ENCODE peak calls at places on chromosomes 5 and 9, in ten cellular contexts. One of them, this sample, is unnamed.

GRCh38 chr9:38066907-38067610 is 2.0 kb downstream of the SHB start:
- DNase-seq in stimulated activated CD4-positive, alpha-beta T cell treated with anti-CD3 and anti-CD28 coated beads, Interleukin-12 subunit alpha, Interleukin-12 subunit beta, amount 100 ng/mL, for 4 hours: peak
- DNase-seq in 8988T: no peak
- DNase-seq in DMS79: no peak
- DNase-seq in kidney glomerular epithelial cell: no peak
- DNase-seq in neuronal stem cell: no peak
- DNase-seq in activated CD8-positive, alpha-beta memory T cell treated with anti-CD3 and anti-CD28 coated beads for 4 hours: no peak
- DNase-seq in left kidney: peak
- DNase-seq in GM19239: no peak
- DNase-seq in naive thymus-derived CD8-positive, alpha-beta T cell: no peak
- DNase-seq in this sample: no peak

GRCh38 chr5:72079288-72079687 is 28.0 kb upstream of the MAP1B start:
- DNase-seq in DMS79: no peak
- DNase-seq in 8988T: no peak
- DNase-seq in left kidney: peak
- DNase-seq in GM19239: no peak
- DNase-seq in naive thymus-derived CD8-positive, alpha-beta T cell: no peak
- DNase-seq in stimulated activated CD4-positive, alpha-beta T cell treated with anti-CD3 and anti-CD28 coated beads, Interleukin-12 subunit alpha, Interleukin-12 subunit beta, amount 100 ng/mL, for 4 hours: no peak
- DNase-seq in activated CD8-positive, alpha-beta memory T cell treated with anti-CD3 and anti-CD28 coated beads for 4 hours: no peak
- DNase-seq in kidney glomerular epithelial cell: no peak
- DNase-seq in neuronal stem cell: no peak
- DNase-seq in this sample: no peak

GRCh38 chr5:16548115-16548514 is 68.7 kb downstream of the RETREG1 start:
- DNase-seq in naive thymus-derived CD8-positive, alpha-beta T cell: no peak
- DNase-seq in kidney glomerular epithelial cell: no peak
- DNase-seq in 8988T: no peak
- DNase-seq in activated CD8-positive, alpha-beta memory T cell treated with anti-CD3 and anti-CD28 coated beads for 4 hours: no peak
- DNase-seq in stimulated activated CD4-positive, alpha-beta T cell treated with anti-CD3 and anti-CD28 coated beads, Interleukin-12 subunit alpha, Interleukin-12 subunit beta, amount 100 ng/mL, for 4 hours: no peak
- DNase-seq in DMS79: peak
- DNase-seq in left kidney: no peak
- DNase-seq in GM19239: no peak
- DNase-seq in neuronal stem cell: no peak
- DNase-seq in this sample: no peak

GRCh38 chr5:127941646-127942045 is 141.9 kb upstream of the SLC12A2 start:
- DNase-seq in 8988T: no peak
- DNase-seq in activated CD8-positive, alpha-beta memory T cell treated with anti-CD3 and anti-CD28 coated beads for 4 hours: no peak
- DNase-seq in kidney glomerular epithelial cell: no peak
- DNase-seq in stimulated activated CD4-positive, alpha-beta T cell treated with anti-CD3 and anti-CD28 coated beads, Interleukin-12 subunit alpha, Interleukin-12 subunit beta, amount 100 ng/mL, for 4 hours: no peak
- DNase-seq in left kidney: peak
- DNase-seq in neuronal stem cell: peak
- DNase-seq in naive thymus-derived CD8-positive, alpha-beta T cell: no peak
- DNase-seq in GM19239: no peak
- DNase-seq in DMS79: no peak
- DNase-seq in this sample: no peak

GRCh38 chr5:149526855-149527590 is 24.2 kb downstream of the CSNK1A1 start:
- DNase-seq in activated CD8-positive, alpha-beta memory T cell treated with anti-CD3 and anti-CD28 coated beads for 4 hours: no peak
- DNase-seq in naive thymus-derived CD8-positive, alpha-beta T cell: no peak
- DNase-seq in DMS79: no peak
- DNase-seq in stimulated activated CD4-positive, alpha-beta T cell treated with anti-CD3 and anti-CD28 coated beads, Interleukin-12 subunit alpha, Interleukin-12 subunit beta, amount 100 ng/mL, for 4 hours: no peak
- DNase-seq in GM19239: no peak
- DNase-seq in left kidney: no peak
- DNase-seq in neuronal stem cell: no peak
- DNase-seq in 8988T: no peak
- DNase-seq in kidney glomerular epithelial cell: no peak
- DNase-seq in this sample: no peak

GRCh38 chr5:103510851-103511553 is 51.6 kb downstream of the NUDT12 start:
- DNase-seq in kidney glomerular epithelial cell: peak
- DNase-seq in 8988T: no peak
- DNase-seq in naive thymus-derived CD8-positive, alpha-beta T cell: no peak
- DNase-seq in stimulated activated CD4-positive, alpha-beta T cell treated with anti-CD3 and anti-CD28 coated beads, Interleukin-12 subunit alpha, Interleukin-12 subunit beta, amount 100 ng/mL, for 4 hours: no peak
- DNase-seq in activated CD8-positive, alpha-beta memory T cell treated with anti-CD3 and anti-CD28 coated beads for 4 hours: no peak
- DNase-seq in left kidney: no peak
- DNase-seq in DMS79: no peak
- DNase-seq in neuronal stem cell: no peak
- DNase-seq in GM19239: no peak
- DNase-seq in this sample: no peak

GRCh38 chr5:19547640-19548039 is 440.4 kb downstream of the CDH18 start:
- DNase-seq in left kidney: peak
- DNase-seq in kidney glomerular epithelial cell: no peak
- DNase-seq in GM19239: no peak
- DNase-seq in neuronal stem cell: no peak
- DNase-seq in 8988T: no peak
- DNase-seq in DMS79: no peak
- DNase-seq in naive thymus-derived CD8-positive, alpha-beta T cell: no peak
- DNase-seq in stimulated activated CD4-positive, alpha-beta T cell treated with anti-CD3 and anti-CD28 coated beads, Interleukin-12 subunit alpha, Interleukin-12 subunit beta, amount 100 ng/mL, for 4 hours: no peak
- DNase-seq in activated CD8-positive, alpha-beta memory T cell treated with anti-CD3 and anti-CD28 coated beads for 4 hours: no peak
- DNase-seq in this sample: no peak

GRCh38 chr9:107735821-107736220 is 246.3 kb upstream of the KLF4 start:
- DNase-seq in GM19239: no peak
- DNase-seq in kidney glomerular epithelial cell: no peak
- DNase-seq in neuronal stem cell: no peak
- DNase-seq in left kidney: no peak
- DNase-seq in DMS79: no peak
- DNase-seq in stimulated activated CD4-positive, alpha-beta T cell treated with anti-CD3 and anti-CD28 coated beads, Interleukin-12 subunit alpha, Interleukin-12 subunit beta, amount 100 ng/mL, for 4 hours: no peak
- DNase-seq in activated CD8-positive, alpha-beta memory T cell treated with anti-CD3 and anti-CD28 coated beads for 4 hours: no peak
- DNase-seq in 8988T: no peak
- DNase-seq in naive thymus-derived CD8-positive, alpha-beta T cell: no peak
- DNase-seq in this sample: no peak

GRCh38 chr9:92373167-92373566 is 31.2 kb downstream of the OGN start:
- DNase-seq in kidney glomerular epithelial cell: no peak
- DNase-seq in DMS79: no peak
- DNase-seq in GM19239: no peak
- DNase-seq in activated CD8-positive, alpha-beta memory T cell treated with anti-CD3 and anti-CD28 coated beads for 4 hours: no peak
- DNase-seq in 8988T: no peak
- DNase-seq in left kidney: no peak
- DNase-seq in naive thymus-derived CD8-positive, alpha-beta T cell: no peak
- DNase-seq in neuronal stem cell: no peak
- DNase-seq in stimulated activated CD4-positive, alpha-beta T cell treated with anti-CD3 and anti-CD28 coated beads, Interleukin-12 subunit alpha, Interleukin-12 subunit beta, amount 100 ng/mL, for 4 hours: no peak
- DNase-seq in this sample: no peak

GRCh38 chr5:90548069-90548593 is 10.5 kb upstream of the ADGRV1 start:
- DNase-seq in GM19239: no peak
- DNase-seq in neuronal stem cell: no peak
- DNase-seq in DMS79: peak
- DNase-seq in stimulated activated CD4-positive, alpha-beta T cell treated with anti-CD3 and anti-CD28 coated beads, Interleukin-12 subunit alpha, Interleukin-12 subunit beta, amount 100 ng/mL, for 4 hours: no peak
- DNase-seq in 8988T: no peak
- DNase-seq in naive thymus-derived CD8-positive, alpha-beta T cell: no peak
- DNase-seq in activated CD8-positive, alpha-beta memory T cell treated with anti-CD3 and anti-CD28 coated beads for 4 hours: no peak
- DNase-seq in kidney glomerular epithelial cell: peak
- DNase-seq in left kidney: peak
- DNase-seq in this sample: peak

GRCh38 chr5:151101151-151101550 is 20.3 kb upstream of the TNIP1 start:
- DNase-seq in stimulated activated CD4-positive, alpha-beta T cell treated with anti-CD3 and anti-CD28 coated beads, Interleukin-12 subunit alpha, Interleukin-12 subunit beta, amount 100 ng/mL, for 4 hours: no peak
- DNase-seq in naive thymus-derived CD8-positive, alpha-beta T cell: no peak
- DNase-seq in DMS79: no peak
- DNase-seq in neuronal stem cell: no peak
- DNase-seq in 8988T: no peak
- DNase-seq in left kidney: peak
- DNase-seq in GM19239: no peak
- DNase-seq in kidney glomerular epithelial cell: no peak
- DNase-seq in activated CD8-positive, alpha-beta memory T cell treated with anti-CD3 and anti-CD28 coated beads for 4 hours: no peak
- DNase-seq in this sample: no peak

GRCh38 chr5:143491644-143492043 is 88.2 kb upstream of the NR3C1 start:
- DNase-seq in kidney glomerular epithelial cell: no peak
- DNase-seq in stimulated activated CD4-positive, alpha-beta T cell treated with anti-CD3 and anti-CD28 coated beads, Interleukin-12 subunit alpha, Interleukin-12 subunit beta, amount 100 ng/mL, for 4 hours: no peak
- DNase-seq in 8988T: no peak
- DNase-seq in activated CD8-positive, alpha-beta memory T cell treated with anti-CD3 and anti-CD28 coated beads for 4 hours: no peak
- DNase-seq in neuronal stem cell: no peak
- DNase-seq in naive thymus-derived CD8-positive, alpha-beta T cell: no peak
- DNase-seq in GM19239: no peak
- DNase-seq in left kidney: no peak
- DNase-seq in DMS79: no peak
- DNase-seq in this sample: no peak

GRCh38 chr5:114101153-114101552 is 260.7 kb upstream of the KCNN2 start:
- DNase-seq in DMS79: no peak
- DNase-seq in GM19239: no peak
- DNase-seq in kidney glomerular epithelial cell: peak
- DNase-seq in naive thymus-derived CD8-positive, alpha-beta T cell: no peak
- DNase-seq in stimulated activated CD4-positive, alpha-beta T cell treated with anti-CD3 and anti-CD28 coated beads, Interleukin-12 subunit alpha, Interleukin-12 subunit beta, amount 100 ng/mL, for 4 hours: no peak
- DNase-seq in left kidney: peak
- DNase-seq in neuronal stem cell: no peak
- DNase-seq in activated CD8-positive, alpha-beta memory T cell treated with anti-CD3 and anti-CD28 coated beads for 4 hours: no peak
- DNase-seq in 8988T: no peak
- DNase-seq in this sample: no peak

GRCh38 chr5:87653242-87653641 is 240.5 kb upstream of the CCNH start:
- DNase-seq in left kidney: no peak
- DNase-seq in naive thymus-derived CD8-positive, alpha-beta T cell: no peak
- DNase-seq in activated CD8-positive, alpha-beta memory T cell treated with anti-CD3 and anti-CD28 coated beads for 4 hours: no peak
- DNase-seq in GM19239: no peak
- DNase-seq in neuronal stem cell: no peak
- DNase-seq in 8988T: no peak
- DNase-seq in DMS79: no peak
- DNase-seq in stimulated activated CD4-positive, alpha-beta T cell treated with anti-CD3 and anti-CD28 coated beads, Interleukin-12 subunit alpha, Interleukin-12 subunit beta, amount 100 ng/mL, for 4 hours: no peak
- DNase-seq in kidney glomerular epithelial cell: no peak
- DNase-seq in this sample: no peak

GRCh38 chr9:132637351-132637750 is 32.4 kb downstream of the DDX31 start:
- DNase-seq in naive thymus-derived CD8-positive, alpha-beta T cell: no peak
- DNase-seq in 8988T: no peak
- DNase-seq in kidney glomerular epithelial cell: no peak
- DNase-seq in GM19239: no peak
- DNase-seq in activated CD8-positive, alpha-beta memory T cell treated with anti-CD3 and anti-CD28 coated beads for 4 hours: no peak
- DNase-seq in DMS79: peak
- DNase-seq in stimulated activated CD4-positive, alpha-beta T cell treated with anti-CD3 and anti-CD28 coated beads, Interleukin-12 subunit alpha, Interleukin-12 subunit beta, amount 100 ng/mL, for 4 hours: no peak
- DNase-seq in left kidney: peak
- DNase-seq in neuronal stem cell: no peak
- DNase-seq in this sample: no peak

GRCh38 chr5:131968396-131968954 is 23.0 kb upstream of the MEIKIN start:
- DNase-seq in kidney glomerular epithelial cell: peak
- DNase-seq in 8988T: no peak
- DNase-seq in DMS79: no peak
- DNase-seq in left kidney: peak
- DNase-seq in stimulated activated CD4-positive, alpha-beta T cell treated with anti-CD3 and anti-CD28 coated beads, Interleukin-12 subunit alpha, Interleukin-12 subunit beta, amount 100 ng/mL, for 4 hours: no peak
- DNase-seq in GM19239: no peak
- DNase-seq in naive thymus-derived CD8-positive, alpha-beta T cell: no peak
- DNase-seq in neuronal stem cell: no peak
- DNase-seq in activated CD8-positive, alpha-beta memory T cell treated with anti-CD3 and anti-CD28 coated beads for 4 hours: no peak
- DNase-seq in this sample: no peak

GRCh38 chr9:27528278-27528885 is 1.2 kb downstream of the MOB3B start:
- DNase-seq in DMS79: no peak
- DNase-seq in stimulated activated CD4-positive, alpha-beta T cell treated with anti-CD3 and anti-CD28 coated beads, Interleukin-12 subunit alpha, Interleukin-12 subunit beta, amount 100 ng/mL, for 4 hours: peak
- DNase-seq in 8988T: peak
- DNase-seq in left kidney: peak
- DNase-seq in neuronal stem cell: peak
- DNase-seq in kidney glomerular epithelial cell: peak
- DNase-seq in activated CD8-positive, alpha-beta memory T cell treated with anti-CD3 and anti-CD28 coated beads for 4 hours: peak
- DNase-seq in naive thymus-derived CD8-positive, alpha-beta T cell: no peak
- DNase-seq in GM19239: peak
- DNase-seq in this sample: no peak

GRCh38 chr9:88809371-88809770 is 181.9 kb upstream of the S1PR3 start:
- DNase-seq in 8988T: no peak
- DNase-seq in activated CD8-positive, alpha-beta memory T cell treated with anti-CD3 and anti-CD28 coated beads for 4 hours: no peak
- DNase-seq in naive thymus-derived CD8-positive, alpha-beta T cell: no peak
- DNase-seq in stimulated activated CD4-positive, alpha-beta T cell treated with anti-CD3 and anti-CD28 coated beads, Interleukin-12 subunit alpha, Interleukin-12 subunit beta, amount 100 ng/mL, for 4 hours: no peak
- DNase-seq in neuronal stem cell: no peak
- DNase-seq in GM19239: no peak
- DNase-seq in left kidney: peak
- DNase-seq in kidney glomerular epithelial cell: no peak
- DNase-seq in DMS79: no peak
- DNase-seq in this sample: no peak